ENCODE peak calls at places on chromosomes 11 and 22, in ten cellular contexts. One of them, this sample, is unnamed.

GRCh38 chr22:41094036-41094435 is 1.6 kb downstream of the EP300 start:
- DNase-seq in EL: peak
- DNase-seq in NB4: peak
- DNase-seq in hypothalamus: no peak
- DNase-seq in SHP77: no peak
- DNase-seq in AG04449: no peak
- DNase-seq in nucleus accumbens: no peak
- DNase-seq in DMS153: no peak
- DNase-seq in stimulated activated CD8-positive, alpha-beta memory T cell treated with anti-CD3 and anti-CD28 coated beads, Interleukin-2, amount 100 ng/mL, for 1 hour: no peak
- DNase-seq in PC-9: no peak
- DNase-seq in this sample: peak

GRCh38 chr22:49971232-49972162 is 10.9 kb downstream of the PIM3 start:
- DNase-seq in EL: peak
- DNase-seq in NB4: peak
- DNase-seq in hypothalamus: peak
- DNase-seq in SHP77: no peak
- DNase-seq in AG04449: no peak
- DNase-seq in nucleus accumbens: peak
- DNase-seq in DMS153: no peak
- DNase-seq in stimulated activated CD8-positive, alpha-beta memory T cell treated with anti-CD3 and anti-CD28 coated beads, Interleukin-2, amount 100 ng/mL, for 1 hour: no peak
- DNase-seq in PC-9: peak
- DNase-seq in this sample: no peak

GRCh38 chr11:573146-573759 is 3.0 kb upstream of the PHRF1 start:
- DNase-seq in EL: no peak
- DNase-seq in NB4: no peak
- DNase-seq in hypothalamus: no peak
- DNase-seq in SHP77: no peak
- DNase-seq in AG04449: no peak
- DNase-seq in nucleus accumbens: no peak
- DNase-seq in DMS153: no peak
- DNase-seq in stimulated activated CD8-positive, alpha-beta memory T cell treated with anti-CD3 and anti-CD28 coated beads, Interleukin-2, amount 100 ng/mL, for 1 hour: no peak
- DNase-seq in PC-9: no peak
- DNase-seq in this sample: no peak

GRCh38 chr11:123783536-123783935 is 22.6 kb downstream of the OR6M1 start:
- DNase-seq in EL: no peak
- DNase-seq in NB4: no peak
- DNase-seq in hypothalamus: no peak
- DNase-seq in SHP77: no peak
- DNase-seq in AG04449: no peak
- DNase-seq in nucleus accumbens: no peak
- DNase-seq in DMS153: no peak
- DNase-seq in stimulated activated CD8-positive, alpha-beta memory T cell treated with anti-CD3 and anti-CD28 coated beads, Interleukin-2, amount 100 ng/mL, for 1 hour: no peak
- DNase-seq in PC-9: no peak
- DNase-seq in this sample: no peak

GRCh38 chr22:48481748-48482147 is 1345.9 kb downstream of the BRD1 start:
- DNase-seq in EL: no peak
- DNase-seq in NB4: no peak
- DNase-seq in hypothalamus: no peak
- DNase-seq in SHP77: no peak
- DNase-seq in AG04449: no peak
- DNase-seq in nucleus accumbens: no peak
- DNase-seq in DMS153: no peak
- DNase-seq in stimulated activated CD8-positive, alpha-beta memory T cell treated with anti-CD3 and anti-CD28 coated beads, Interleukin-2, amount 100 ng/mL, for 1 hour: no peak
- DNase-seq in PC-9: no peak
- DNase-seq in this sample: no peak

GRCh38 chr11:121687961-121688566 is 235.3 kb upstream of the SORL1-AS1 start:
- DNase-seq in EL: peak
- DNase-seq in NB4: no peak
- DNase-seq in hypothalamus: no peak
- DNase-seq in SHP77: no peak
- DNase-seq in AG04449: no peak
- DNase-seq in nucleus accumbens: no peak
- DNase-seq in DMS153: peak
- DNase-seq in stimulated activated CD8-positive, alpha-beta memory T cell treated with anti-CD3 and anti-CD28 coated beads, Interleukin-2, amount 100 ng/mL, for 1 hour: no peak
- DNase-seq in PC-9: no peak
- DNase-seq in this sample: no peak

GRCh38 chr22:32991353-32992115 is 66.6 kb downstream of the SYN3 start:
- DNase-seq in EL: peak
- DNase-seq in NB4: no peak
- DNase-seq in hypothalamus: no peak
- DNase-seq in SHP77: no peak
- DNase-seq in AG04449: no peak
- DNase-seq in nucleus accumbens: no peak
- DNase-seq in DMS153: peak
- DNase-seq in stimulated activated CD8-positive, alpha-beta memory T cell treated with anti-CD3 and anti-CD28 coated beads, Interleukin-2, amount 100 ng/mL, for 1 hour: no peak
- DNase-seq in PC-9: peak
- DNase-seq in this sample: no peak

GRCh38 chr22:37639771-37640590 is 512 bp downstream of the SH3BP1 start:
- DNase-seq in EL: no peak
- DNase-seq in NB4: peak
- DNase-seq in hypothalamus: no peak
- DNase-seq in SHP77: no peak
- DNase-seq in AG04449: no peak
- DNase-seq in nucleus accumbens: no peak
- DNase-seq in DMS153: no peak
- DNase-seq in stimulated activated CD8-positive, alpha-beta memory T cell treated with anti-CD3 and anti-CD28 coated beads, Interleukin-2, amount 100 ng/mL, for 1 hour: no peak
- DNase-seq in PC-9: no peak
- DNase-seq in this sample: no peak

GRCh38 chr11:64784813-64785581 is 6.7 kb upstream of the SF1 start:
- DNase-seq in EL: no peak
- DNase-seq in NB4: no peak
- DNase-seq in hypothalamus: no peak
- DNase-seq in SHP77: no peak
- DNase-seq in AG04449: no peak
- DNase-seq in nucleus accumbens: no peak
- DNase-seq in DMS153: no peak
- DNase-seq in stimulated activated CD8-positive, alpha-beta memory T cell treated with anti-CD3 and anti-CD28 coated beads, Interleukin-2, amount 100 ng/mL, for 1 hour: no peak
- DNase-seq in PC-9: no peak
- DNase-seq in this sample: no peak

GRCh38 chr11:128859563-128860441 is 7.3 kb downstream of the KCNJ1 start:
- DNase-seq in EL: no peak
- DNase-seq in NB4: peak
- DNase-seq in hypothalamus: peak
- DNase-seq in SHP77: peak
- DNase-seq in AG04449: no peak
- DNase-seq in nucleus accumbens: no peak
- DNase-seq in DMS153: peak
- DNase-seq in stimulated activated CD8-positive, alpha-beta memory T cell treated with anti-CD3 and anti-CD28 coated beads, Interleukin-2, amount 100 ng/mL, for 1 hour: peak
- DNase-seq in PC-9: peak
- DNase-seq in this sample: no peak

GRCh38 chr22:43435851-43436535 is 24.2 kb downstream of the MPPED1 start:
- DNase-seq in EL: no peak
- DNase-seq in NB4: no peak
- DNase-seq in hypothalamus: peak
- DNase-seq in SHP77: peak
- DNase-seq in AG04449: no peak
- DNase-seq in nucleus accumbens: no peak
- DNase-seq in DMS153: peak
- DNase-seq in stimulated activated CD8-positive, alpha-beta memory T cell treated with anti-CD3 and anti-CD28 coated beads, Interleukin-2, amount 100 ng/mL, for 1 hour: no peak
- DNase-seq in PC-9: no peak
- DNase-seq in this sample: peak

GRCh38 chr11:85922367-85922766 is 67.2 kb downstream of the CCDC83 start:
- DNase-seq in EL: no peak
- DNase-seq in NB4: no peak
- DNase-seq in hypothalamus: no peak
- DNase-seq in SHP77: no peak
- DNase-seq in AG04449: no peak
- DNase-seq in nucleus accumbens: no peak
- DNase-seq in DMS153: no peak
- DNase-seq in stimulated activated CD8-positive, alpha-beta memory T cell treated with anti-CD3 and anti-CD28 coated beads, Interleukin-2, amount 100 ng/mL, for 1 hour: no peak
- DNase-seq in PC-9: no peak
- DNase-seq in this sample: no peak

GRCh38 chr11:133809525-133810178 is 35.7 kb downstream of the SPATA19 start:
- DNase-seq in EL: no peak
- DNase-seq in NB4: no peak
- DNase-seq in hypothalamus: no peak
- DNase-seq in SHP77: no peak
- DNase-seq in AG04449: no peak
- DNase-seq in nucleus accumbens: peak
- DNase-seq in DMS153: no peak
- DNase-seq in stimulated activated CD8-positive, alpha-beta memory T cell treated with anti-CD3 and anti-CD28 coated beads, Interleukin-2, amount 100 ng/mL, for 1 hour: no peak
- DNase-seq in PC-9: no peak
- DNase-seq in this sample: no peak

GRCh38 chr11:3623126-3623525 is 18.7 kb downstream of the ART5 start:
- DNase-seq in EL: no peak
- DNase-seq in NB4: peak
- DNase-seq in hypothalamus: no peak
- DNase-seq in SHP77: no peak
- DNase-seq in AG04449: no peak
- DNase-seq in nucleus accumbens: no peak
- DNase-seq in DMS153: no peak
- DNase-seq in stimulated activated CD8-positive, alpha-beta memory T cell treated with anti-CD3 and anti-CD28 coated beads, Interleukin-2, amount 100 ng/mL, for 1 hour: no peak
- DNase-seq in PC-9: no peak
- DNase-seq in this sample: no peak

GRCh38 chr11:2328040-2328439 is 26.2 kb downstream of the TSPAN32 start:
- DNase-seq in EL: no peak
- DNase-seq in NB4: no peak
- DNase-seq in hypothalamus: peak
- DNase-seq in SHP77: no peak
- DNase-seq in AG04449: no peak
- DNase-seq in nucleus accumbens: no peak
- DNase-seq in DMS153: no peak
- DNase-seq in stimulated activated CD8-positive, alpha-beta memory T cell treated with anti-CD3 and anti-CD28 coated beads, Interleukin-2, amount 100 ng/mL, for 1 hour: no peak
- DNase-seq in PC-9: no peak
- DNase-seq in this sample: no peak

This sample was measured in cerebellum.